ENCODE peak calls at places on chromosome 18, in eight cellular contexts. G, J, N, W, O, B, F and E are unnamed samples.

GRCh38 chr18:8930990-8931648 is 171.4 kb upstream of the NDUFV2 start:
- DNase-seq in G (peak), J (no peak), N (no peak), W (no peak), O (no peak), B (no peak), F (no peak), E (no peak)

GRCh38 chr18:36856815-36857214 is 27.9 kb downstream of the KIAA1328 start:
- DNase-seq in G (no peak), J (no peak), N (no peak), W (no peak), O (no peak), B (no peak), F (no peak), E (no peak)

GRCh38 chr18:58635891-58636290 is 7.0 kb upstream of the ALPK2 start:
- DNase-seq in G (peak), J (peak), N (no peak), W (no peak), O (no peak), B (no peak), F (no peak), E (no peak)

GRCh38 chr18:35143615-35144596 is 96.9 kb upstream of the ZNF397 start:
- DNase-seq in G (peak), J (peak), N (no peak), W (peak), O (peak), B (peak), F (peak), E (no peak)

GRCh38 chr18:74946646-74947045 is 262.3 kb downstream of the PTGR3 start:
- DNase-seq in G (no peak), J (no peak), N (no peak), W (no peak), O (no peak), B (no peak), F (no peak), E (no peak)

GRCh38 chr18:11733031-11733430 is 44.0 kb downstream of the GNAL start:
- DNase-seq in G (peak), J (peak), N (no peak), W (peak), O (peak), B (peak), F (peak), E (peak)

GRCh38 chr18:34957119-34957863 is 83.9 kb upstream of the MAPRE2 start:
- DNase-seq in G (no peak), J (no peak), N (no peak), W (no peak), O (no peak), B (no peak), F (no peak), E (no peak)

GRCh38 chr18:29491907-29492306 is 1315.0 kb upstream of the CDH2 start:
- DNase-seq in G (no peak), J (no peak), N (no peak), W (no peak), O (no peak), B (no peak), F (no peak), E (no peak)

GRCh38 chr18:9174302-9174701 is 37.7 kb downstream of the ANKRD12 start:
- DNase-seq in G (no peak), J (no peak), N (no peak), W (no peak), O (no peak), B (no peak), F (no peak), E (no peak)

GRCh38 chr18:48639772-48640432 is 101.1 kb downstream of the CTIF start:
- DNase-seq in G (no peak), J (no peak), N (no peak), W (no peak), O (no peak), B (no peak), F (no peak), E (no peak)

GRCh38 chr18:63741769-63742168 is 33.4 kb upstream of the SERPINB7 start:
- DNase-seq in G (peak), J (no peak), N (no peak), W (no peak), O (no peak), B (no peak), F (no peak), E (no peak)

GRCh38 chr18:14085770-14086458 is 46.3 kb downstream of the ZNF519 start:
- DNase-seq in G (peak), J (no peak), N (no peak), W (no peak), O (no peak), B (no peak), F (no peak), E (no peak)

GRCh38 chr18:42310956-42311355 is 355.9 kb downstream of the PIK3C3 start:
- DNase-seq in G (peak), J (peak), N (no peak), W (no peak), O (no peak), B (no peak), F (no peak), E (peak)

GRCh38 chr18:41389936-41390667 is 564.9 kb upstream of the PIK3C3 start:
- DNase-seq in G (no peak), J (no peak), N (no peak), W (no peak), O (no peak), B (no peak), F (no peak), E (no peak)

GRCh38 chr18:78573773-78574172 is 405.8 kb upstream of the SALL3 start:
- DNase-seq in G (no peak), J (no peak), N (no peak), W (no peak), O (no peak), B (no peak), F (no peak), E (no peak)